ENCODE peak calls at places on chromosome 21, in six cellular contexts. P, O, X, Z, D and F are unnamed samples. For H3K4me1, the result is how much of the 10 kb centered on the place peaks cover.

GRCh38 chr21:34280389-34280795 is 83.4 kb upstream of the KCNE2 start:
- DNase-seq in Z (no peak), D (no peak), P (no peak), X (no peak), O (no peak), F (peak)

GRCh38 chr21:33541105-33541711 is 709 bp downstream of the GART start:
- DNase-seq in Z (no peak), X (no peak), P (no peak), O (no peak), D (no peak), F (no peak)

GRCh38 chr21:31720330-31720729 is 11.6 kb downstream of the SCAF4 start:
- DNase-seq in Z (no peak), O (no peak), P (no peak), D (no peak), X (no peak), F (no peak)

GRCh38 chr21:29091032-29091431 is 17.6 kb upstream of the CCT8 start:
- DNase-seq in P (no peak), O (no peak), X (no peak), D (no peak), Z (no peak), F (no peak)

GRCh38 chr21:36437745-36438128 is 42.2 kb downstream of the CLDN14 start:
- DNase-seq in X (no peak), O (no peak), Z (no peak), P (no peak), D (no peak), F (no peak)

GRCh38 chr21:33670076-33670475 is 27.8 kb downstream of the ITSN1 start:
- DNase-seq in P (no peak), D (no peak), Z (no peak), X (no peak), O (no peak), F (no peak)

GRCh38 chr21:21688877-21689276 is 690.7 kb downstream of the NCAM2 start:
- DNase-seq in X (no peak), P (no peak), O (no peak), D (no peak), Z (no peak), F (no peak)

GRCh38 chr21:15343066-15343465 is 278.3 kb upstream of the NRIP1 start:
- DNase-seq in D (no peak), P (no peak), O (no peak), X (no peak), Z (no peak), F (no peak)

GRCh38 chr21:33940164-33940563 is 24.6 kb upstream of the ATP5PO start:
- DNase-seq in P (no peak), D (no peak), O (no peak), Z (no peak), X (no peak), F (no peak)

GRCh38 chr21:29378814-29379213 is 80.1 kb downstream of the BACH1 start:
- DNase-seq in O (no peak), Z (no peak), X (no peak), P (no peak), D (no peak), F (no peak)

GRCh38 chr21:17159697-17160096 is 353.1 kb upstream of the CXADR start:
- DNase-seq in O (no peak), D (no peak), P (no peak), X (no peak), Z (no peak), F (no peak)

GRCh38 chr21:29359718-29360117 is 61.0 kb downstream of the BACH1 start:
- DNase-seq in D (no peak), Z (no peak), O (no peak), X (no peak), P (no peak), F (no peak)

GRCh38 chr21:14120091-14120734 is 90.5 kb downstream of the LIPI start:
- DNase-seq in O (no peak), Z (no peak), P (no peak), D (peak), X (no peak), F (no peak)

GRCh38 chr21:16773206-16773605 is 739.6 kb upstream of the CXADR start:
- DNase-seq in O (no peak), Z (no peak), P (no peak), D (no peak), X (no peak), F (no peak)

GRCh38 chr21:33801424-33802405 is 113.9 kb downstream of the ATP5PO start:
- DNase-seq in O (no peak), P (no peak), X (no peak), D (no peak), Z (no peak), F (no peak)

GRCh38 chr21:33256019-33256418 is 10.1 kb upstream of the IL10RB start:
- DNase-seq in D (no peak), P (no peak), Z (no peak), X (no peak), O (no peak), F (no peak)

GRCh38 chr21:31201548-31201947 is 142.5 kb downstream of the TIAM1 start:
- DNase-seq in P (no peak), Z (peak), O (peak), X (no peak), D (no peak), F (peak)

GRCh38 chr21:43191971-43192370 is 23.2 kb downstream of the CRYAA start:
- DNase-seq in X (no peak), D (no peak), P (no peak), Z (no peak), O (peak), F (no peak)

GRCh38 chr21:43188181-43188580 is 19.4 kb downstream of the CRYAA start:
- DNase-seq in Z (no peak), P (no peak), X (no peak), O (peak), D (no peak), F (peak)

GRCh38 chr21:44329086-44329889 is 9.9 kb downstream of the CFAP410 start:
- DNase-seq in D (no peak), O (no peak), Z (no peak), X (no peak), P (no peak), F (no peak)

GRCh38 chr21:43718872-43719747 is at the start of gene PDXK:
- DNase-seq in X (peak), Z (peak), O (peak), D (peak), P (peak), F (peak)

GRCh38 chr21:31873275-31873695 is 465 bp downstream of the HUNK start:
- DNase-seq in P (no peak), D (no peak), Z (no peak), O (no peak), X (no peak), F (no peak)

GRCh38 chr21:34598931-34599400 is 15.9 kb downstream of the RCAN1 start:
- DNase-seq in D (no peak), Z (no peak), P (no peak), X (no peak), O (no peak), F (no peak)

GRCh38 chr21:29133796-29134195 is 3.4 kb downstream of the MAP3K7CL start:
- DNase-seq in X (no peak), P (no peak), Z (no peak), D (no peak), O (no peak), F (no peak)

GRCh38 chr21:44428281-44428942 is 26.9 kb upstream of the LRRC3 start:
- DNase-seq in X (peak), P (peak), Z (no peak), D (peak), O (no peak), F (peak)

GRCh38 chr21:35198004-35198403 is 148.9 kb upstream of the RUNX1 start:
- DNase-seq in O (no peak), X (no peak), D (no peak), Z (no peak), P (no peak), F (no peak)

GRCh38 chr21:43699933-43700599 is 18.9 kb upstream of the PDXK start:
- DNase-seq in O (no peak), X (no peak), Z (no peak), D (no peak), P (no peak), F (no peak)

GRCh38 chr21:43340491-43341348 is 86.2 kb downstream of the SIK1 start:
- DNase-seq in D (no peak), Z (no peak), P (no peak), X (no peak), O (no peak), F (no peak)

GRCh38 chr21:35015435-35016024 is 33.6 kb downstream of the RUNX1 start:
- DNase-seq in X (no peak), P (no peak), Z (no peak), D (no peak), O (no peak), F (no peak)

GRCh38 chr21:15058718-15059316 is 6.0 kb downstream of the NRIP1 start:
- DNase-seq in O (no peak), Z (no peak), X (no peak), P (no peak), D (no peak), F (no peak)

GRCh38 chr21:33360281-33360680 is 35.5 kb downstream of the IFNAR1 start:
- DNase-seq in P (no peak), D (no peak), Z (no peak), X (no peak), O (no peak), F (no peak)

GRCh38 chr21:31728191-31728590 is 3.7 kb downstream of the SCAF4 start:
- DNase-seq in D (no peak), X (no peak), Z (no peak), P (no peak), O (no peak), F (no peak)

GRCh38 chr21:14382486-14382834 is 486 bp downstream of the HSPA13 start:
- DNase-seq in D (no peak), P (no peak), O (no peak), Z (no peak), X (no peak), F (peak)

GRCh38 chr21:34550400-34550799 is 38.4 kb upstream of the KCNE1 start:
- DNase-seq in X (no peak), O (no peak), Z (no peak), D (no peak), P (no peak), F (no peak)

GRCh38 chr21:43603230-43603626 is 56.1 kb downstream of the HSF2BP start:
- DNase-seq in P (no peak), O (no peak), X (no peak), Z (peak), D (no peak), F (peak)

GRCh38 chr21:32813265-32813903 is 41.8 kb upstream of the PAXBP1 start:
- DNase-seq in O (no peak), D (no peak), Z (no peak), P (no peak), X (no peak), F (no peak)

GRCh38 chr21:43654806-43655489 is 4.3 kb downstream of the HSF2BP start:
- DNase-seq in O (no peak), Z (no peak), X (no peak), D (no peak), P (no peak), F (no peak)

GRCh38 chr21:26394341-26394740 is 178.7 kb downstream of the CYYR1 start:
- DNase-seq in D (no peak), Z (no peak), O (no peak), P (no peak), X (no peak), F (no peak)

GRCh38 chr21:26385721-26386120 is 187.4 kb downstream of the CYYR1 start:
- DNase-seq in Z (no peak), D (no peak), P (no peak), X (no peak), O (no peak), F (no peak)

GRCh38 chr21:26388731-26389231 is 184.3 kb downstream of the CYYR1 start:
- DNase-seq in P (no peak), O (no peak), X (no peak), D (no peak), Z (no peak), F (no peak)

GRCh38 chr21:26391166-26391565 is 181.9 kb downstream of the CYYR1 start:
- DNase-seq in O (no peak), X (no peak), Z (no peak), D (no peak), P (no peak), F (no peak)

GRCh38 chr21:26389971-26390641 is 183.0 kb downstream of the CYYR1 start:
- DNase-seq in O (no peak), X (no peak), P (no peak), Z (no peak), D (no peak), F (no peak)
- H3K4me3 ChIP-seq in O (no peak), X (no peak), P (no peak), Z (no peak), D (no peak), F (no peak)

GRCh38 chr21:41501919-41502318 is 6.0 kb downstream of the TMPRSS2 start:
- DNase-seq in Z (no peak), X (no peak), D (no peak), O (no peak), P (no peak), F (no peak)
- H3K27ac ChIP-seq in Z (no peak), X (no peak), D (no peak), O (no peak), P (no peak), F (no peak)

DNA sequence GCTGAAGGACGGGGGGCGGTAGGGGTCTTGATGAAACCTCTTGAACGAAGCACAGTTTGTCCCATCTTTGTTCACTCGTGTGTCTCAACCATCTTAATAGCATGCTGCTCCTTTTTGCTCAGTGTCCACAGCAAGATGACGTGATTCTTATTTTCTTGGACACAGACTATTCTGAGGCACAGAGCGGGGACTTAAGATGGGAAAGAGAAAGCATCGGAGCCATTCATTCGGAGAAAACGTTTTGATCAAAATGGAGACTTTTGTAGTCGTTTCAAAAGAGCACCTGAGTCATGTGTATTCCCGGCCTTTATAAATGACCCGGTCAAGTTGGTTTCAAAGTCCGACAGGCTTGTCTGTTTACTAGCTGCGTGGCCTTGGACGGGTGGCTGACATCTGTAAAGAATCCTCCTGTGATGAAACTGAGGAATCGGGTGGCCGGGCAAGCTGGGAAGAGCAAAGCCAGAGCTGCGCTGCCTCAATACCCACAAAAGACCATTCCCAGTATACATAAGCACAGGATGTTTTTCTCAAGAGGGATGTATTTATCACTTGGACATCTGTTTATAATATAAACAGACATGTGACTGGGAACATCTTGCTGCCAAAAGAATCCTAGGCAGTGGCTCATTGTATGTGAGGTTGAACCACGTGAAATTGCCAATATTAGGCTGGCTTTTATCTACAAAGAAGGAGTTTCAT is 18.5 kb downstream of the ETS2 start:
- DNase-seq in P (no peak), D (no peak), Z (no peak), O (no peak), X (no peak), F (no peak)
- H3K4me1 ChIP-seq in P (under half), D (under half), Z (under half), O (under half), X (under half), F (half or more)

DNA sequence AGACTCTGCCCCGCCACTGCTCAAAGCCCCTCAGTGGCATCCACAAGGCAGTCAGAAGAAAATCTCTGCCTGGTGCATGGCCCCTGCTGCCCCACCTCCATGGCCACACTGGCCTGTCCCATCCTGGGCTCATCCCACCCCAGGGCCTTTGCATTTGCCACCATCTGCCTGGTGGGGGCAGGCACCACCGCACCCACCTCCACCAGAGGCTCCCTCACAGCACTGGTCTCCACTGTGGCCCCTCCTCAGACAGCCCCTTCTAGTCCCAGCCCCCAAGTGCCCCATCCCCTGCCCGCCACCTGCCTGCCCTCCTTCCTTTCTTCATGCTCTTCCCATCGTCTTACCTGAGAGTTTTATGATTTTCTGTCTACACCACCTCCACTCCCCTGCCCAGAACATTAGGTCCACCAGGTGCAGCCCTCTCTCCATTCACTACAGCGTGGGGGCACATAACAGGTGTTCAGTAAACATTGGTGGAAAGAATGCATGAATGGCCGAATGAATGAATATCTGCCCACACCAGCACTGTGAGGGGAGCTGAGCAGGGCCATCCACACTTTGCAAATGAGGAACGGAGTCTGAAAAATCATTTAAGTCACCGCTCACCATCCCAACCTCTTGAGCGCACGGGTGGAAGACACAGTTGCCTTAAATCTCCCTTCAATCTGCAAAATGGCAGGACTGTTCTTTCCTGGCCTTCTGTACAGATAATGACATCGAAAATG is 2.1 kb downstream of the PRDM15 start:
- DNase-seq in O (no peak), X (no peak), D (no peak), Z (no peak), P (no peak), F (no peak)
- H3K4me3 ChIP-seq in O (no peak), X (no peak), D (peak), Z (no peak), P (no peak), F (peak)

GRCh38 chr21:38912789-38913119 is 107.0 kb downstream of the ETS2 start:
- DNase-seq in X (no peak), Z (no peak), P (no peak), D (no peak), O (no peak), F (no peak)

GRCh38 chr21:38912355-38912619 is 106.6 kb downstream of the ETS2 start:
- DNase-seq in X (no peak), O (no peak), D (no peak), Z (no peak), P (no peak), F (no peak)

GRCh38 chr21:38914071-38914491 is 108.4 kb downstream of the ETS2 start:
- DNase-seq in Z (no peak), D (no peak), X (no peak), P (no peak), O (no peak), F (no peak)

GRCh38 chr21:38914531-38915385 is 109.0 kb downstream of the ETS2 start:
- DNase-seq in O (no peak), Z (no peak), X (no peak), P (no peak), D (no peak), F (no peak)

DNA sequence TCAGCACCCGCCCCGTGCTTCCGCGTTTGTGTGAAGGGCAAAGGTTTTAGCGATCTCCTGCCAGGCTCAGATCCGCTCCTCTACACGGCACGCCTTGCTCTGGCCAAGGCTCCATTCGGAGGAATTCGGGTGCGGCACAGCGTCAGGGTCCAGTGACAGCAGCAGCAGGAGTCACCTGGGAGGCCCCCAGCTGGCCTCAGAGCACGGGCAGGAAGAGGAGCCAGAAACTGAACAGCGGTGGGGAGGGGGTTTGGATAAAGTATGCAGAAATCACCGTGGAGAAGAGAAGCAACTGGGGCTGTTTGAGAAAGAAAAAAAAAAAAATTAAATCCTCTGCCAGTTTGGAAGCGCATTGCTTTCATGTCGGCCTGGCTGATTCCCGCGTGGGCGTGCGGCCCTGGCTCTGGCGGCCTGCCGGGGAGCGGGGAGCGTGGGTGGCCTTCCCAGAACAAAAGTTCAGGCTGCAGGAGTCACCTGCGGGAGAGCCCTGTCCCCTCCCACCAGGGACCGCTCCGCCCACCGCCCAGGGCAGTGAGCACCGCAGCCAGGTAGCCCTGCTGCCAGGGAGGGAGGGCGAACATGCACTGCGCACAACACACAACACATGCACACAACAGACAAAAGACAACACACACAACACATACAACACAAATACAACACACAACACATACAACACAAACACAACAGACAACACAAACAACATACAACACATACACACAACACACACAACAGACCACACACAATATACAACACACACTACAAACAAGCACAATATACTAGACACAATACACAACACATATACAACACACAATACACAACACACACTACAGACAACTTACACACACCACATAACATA is 107.6 kb downstream of the ETS2 start:
- DNase-seq in O (peak), P (no peak), X (no peak), Z (peak), D (no peak), F (peak)
- H3K27ac ChIP-seq in O (peak), P (no peak), X (no peak), Z (no peak), D (no peak), F (peak)

GRCh38 chr21:45631540-45631939 is 12.0 kb upstream of the PCBP3 start:
- DNase-seq in O (no peak), D (no peak), P (no peak), Z (no peak), X (no peak), F (peak)
- H3K4me1 ChIP-seq in O (under half), D (under half), P (under half), Z (under half), X (under half), F (under half)

DNA sequence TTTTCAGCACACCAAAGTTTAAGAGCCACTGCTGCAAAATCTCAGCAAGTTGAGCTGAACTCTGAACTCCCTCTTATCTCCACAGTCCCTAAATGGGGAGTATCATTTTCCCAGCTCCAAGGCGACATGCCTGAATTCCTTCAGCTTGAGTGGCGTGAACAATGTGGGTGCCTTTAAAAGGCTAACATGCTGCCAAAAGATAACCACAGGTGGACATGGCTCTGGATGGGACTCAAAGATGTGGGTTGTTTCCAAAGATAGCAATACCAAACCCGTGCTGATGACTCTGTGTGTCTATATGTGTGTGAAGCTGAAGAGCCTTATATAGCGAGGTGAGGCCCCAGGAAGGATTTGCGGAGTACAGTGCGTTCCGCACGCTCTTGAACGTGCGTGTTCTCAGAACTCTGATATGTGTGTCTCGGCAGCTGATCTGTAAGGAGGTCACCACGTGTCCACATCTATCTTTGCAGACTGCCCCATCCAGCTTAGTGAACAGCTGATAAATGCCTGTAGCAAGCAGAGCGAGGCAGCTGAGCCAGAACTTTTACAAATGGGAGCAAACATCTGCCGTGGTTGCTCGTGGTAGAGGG is 189.2 kb downstream of the DYRK1A start:
- DNase-seq in P (no peak), Z (no peak), O (no peak), D (no peak), X (no peak), F (no peak)
- H3K4me3 ChIP-seq in P (no peak), Z (no peak), O (no peak), D (no peak), X (no peak), F (no peak)